ENCODE peak calls at places on chromosomes 3 and 15, in seven cellular contexts. Y is HepG2, K is K562, P is GM12878, X is GM12891, D is SK-N-SH, G is H1. M is an unnamed sample.

GRCh38 chr3:169558371-169558770 is 105.1 kb downstream of the MECOM start:
- DNase-seq in Y (no peak), K (no peak), P (no peak), X (no peak), D (no peak), G (no peak), M (no peak)

GRCh38 chr3:182172534-182172933 is 460.8 kb downstream of the SOX2 start:
- DNase-seq in Y (no peak), K (no peak), P (no peak), X (no peak), D (no peak), G (peak), M (no peak)

GRCh38 chr3:112391648-112392047 is 58.7 kb downstream of the CD200 start:
- DNase-seq in Y (no peak), K (no peak), P (no peak), X (no peak), D (no peak), G (no peak), M (no peak)

GRCh38 chr3:120767106-120767505 is 24.6 kb downstream of the GTF2E1 start:
- DNase-seq in Y (no peak), K (no peak), P (no peak), X (no peak), D (no peak), G (no peak), M (no peak)

GRCh38 chr15:65954289-65954741 is 85.0 kb downstream of the RAB11A start:
- DNase-seq in Y (no peak), K (no peak), P (no peak), X (no peak), D (peak), G (peak), M (no peak)

GRCh38 chr3:181382656-181383055 is 329.1 kb upstream of the SOX2 start:
- DNase-seq in Y (no peak), K (no peak), P (no peak), X (no peak), D (no peak), G (no peak), M (no peak)

GRCh38 chr15:60070838-60071493 is 66.9 kb downstream of the FOXB1 start:
- DNase-seq in Y (no peak), K (no peak), P (no peak), X (no peak), D (no peak), G (no peak), M (no peak)

GRCh38 chr3:160756907-160757623 is 1.0 kb downstream of the PPM1L start:
- DNase-seq in Y (no peak), K (no peak), P (no peak), X (no peak), D (peak), G (no peak), M (no peak)

GRCh38 chr15:38853608-38854007 is 289.0 kb upstream of the RASGRP1 start:
- DNase-seq in Y (no peak), K (no peak), P (no peak), X (peak), D (no peak), G (peak), M (peak)

GRCh38 chr3:20185364-20185732 is 658 bp downstream of the SGO1 start:
- DNase-seq in Y (no peak), K (no peak), P (no peak), X (no peak), D (peak), G (no peak), M (no peak)

GRCh38 chr3:155369244-155369643 is 75.8 kb upstream of the STRIT1 start:
- DNase-seq in Y (no peak), K (no peak), P (no peak), X (no peak), D (no peak), G (no peak), M (no peak)

GRCh38 chr3:56629044-56629443 is 54.0 kb downstream of the TASOR start:
- DNase-seq in Y (no peak), K (no peak), P (peak), X (no peak), D (no peak), G (no peak), M (no peak)

GRCh38 chr15:63597033-63597790 is at the start of gene FBXL22:
- DNase-seq in Y (no peak), K (no peak), P (no peak), X (no peak), D (no peak), G (no peak), M (no peak)

GRCh38 chr3:149080699-149081091 is 5.6 kb downstream of the HLTF start:
- DNase-seq in Y (no peak), K (no peak), P (no peak), X (no peak), D (no peak), G (no peak), M (no peak)

GRCh38 chr15:40310001-40310959 is 2.5 kb upstream of the PLCB2 start:
- DNase-seq in Y (peak), K (peak), P (peak), X (no peak), D (peak), G (no peak), M (no peak)

GRCh38 chr3:147358144-147358992 is 48.0 kb downstream of the ZIC4 start:
- DNase-seq in Y (no peak), K (no peak), P (no peak), X (no peak), D (no peak), G (no peak), M (no peak)

GRCh38 chr3:63096248-63097058 is 181.7 kb upstream of the SYNPR start:
- DNase-seq in Y (no peak), K (no peak), P (no peak), X (no peak), D (no peak), G (no peak), M (no peak)

GRCh38 chr3:112605285-112605684 is 35.7 kb downstream of the CCDC80 start:
- DNase-seq in Y (no peak), K (no peak), P (no peak), X (no peak), D (peak), G (no peak), M (no peak)

GRCh38 chr15:43144512-43144911 is 11.1 kb downstream of the TMEM62 start:
- DNase-seq in Y (no peak), K (no peak), P (no peak), X (no peak), D (no peak), G (no peak), M (no peak)

GRCh38 chr15:43146187-43146586 is 12.8 kb downstream of the TMEM62 start:
- DNase-seq in Y (no peak), K (no peak), P (no peak), X (no peak), D (no peak), G (no peak), M (no peak)

GRCh38 chr15:43151688-43152087 is 18.3 kb downstream of the TMEM62 start:
- DNase-seq in Y (no peak), K (no peak), P (no peak), X (no peak), D (no peak), G (no peak), M (no peak)

GRCh38 chr15:43153269-43153668 is 19.9 kb downstream of the TMEM62 start:
- DNase-seq in Y (no peak), K (no peak), P (no peak), X (no peak), D (no peak), G (no peak), M (no peak)

GRCh38 chr15:43150171-43150929 is 17.0 kb downstream of the TMEM62 start:
- DNase-seq in Y (no peak), K (peak), P (no peak), X (no peak), D (no peak), G (no peak), M (no peak)
- TF ChIP-seq TAF1 in Y (no peak), K (no peak), P (no peak), X (no peak), D (no peak), G (no peak), M (no peak)

DNA sequence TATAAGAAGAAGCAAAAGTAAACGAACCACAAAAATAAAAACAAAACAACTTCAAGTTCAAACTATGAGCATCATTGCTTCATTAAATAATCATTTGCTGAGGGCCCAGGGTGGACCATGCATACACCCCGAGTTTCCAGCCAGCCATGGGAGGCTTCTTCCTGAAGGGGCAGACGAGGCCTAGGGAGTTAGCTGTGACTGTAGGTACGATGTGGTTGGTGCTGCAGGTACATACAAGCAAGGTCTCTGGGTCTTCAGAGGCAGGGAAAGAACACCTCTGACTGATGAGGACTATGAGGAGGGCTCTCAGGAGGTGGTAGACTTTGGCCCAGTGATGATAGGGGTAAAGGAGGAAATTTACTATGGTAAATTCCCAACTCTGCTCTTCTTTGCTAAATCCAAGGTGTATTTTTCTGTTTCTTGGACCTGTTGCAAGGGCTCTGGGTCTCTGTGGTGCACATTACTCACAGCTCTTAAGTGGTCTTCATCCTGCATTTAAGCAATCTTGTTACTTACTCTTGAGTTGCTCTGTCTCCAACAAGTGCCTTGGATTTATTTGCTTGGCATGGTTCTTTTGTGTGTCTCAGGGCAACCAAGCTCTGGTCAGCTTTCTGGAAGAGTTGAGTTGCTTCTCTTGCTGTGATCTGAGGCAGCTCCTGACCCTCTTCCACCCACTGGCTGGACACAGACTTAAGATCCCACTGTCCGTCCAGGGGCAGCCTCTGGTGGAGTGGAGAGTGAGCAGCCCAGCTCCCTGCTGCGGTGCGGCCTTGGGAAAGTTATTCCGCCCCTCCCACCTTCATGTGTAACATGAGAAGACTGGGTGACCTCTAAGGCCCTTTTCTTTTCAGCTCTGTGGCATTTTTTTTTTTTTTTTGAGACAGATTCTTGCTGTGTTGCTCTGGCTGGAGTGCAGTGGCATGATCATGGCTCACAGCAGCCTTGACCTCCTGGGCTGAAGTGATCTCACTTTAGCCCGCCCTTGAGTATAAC is 56.1 kb upstream of the KIF23 start:
- DNase-seq in Y (peak), K (peak), P (no peak), X (no peak), D (no peak), G (no peak), M (no peak)
- TF ChIP-seq POLR2AphosphoS5 in Y (no peak), K (no peak), P (no peak), X (no peak), D (no peak), G (no peak), M (no peak)

GRCh38 chr15:31360158-31360561 is 33.5 kb downstream of the KLF13 start:
- DNase-seq in Y (no peak), K (no peak), P (no peak), X (no peak), D (no peak), G (no peak), M (no peak)

GRCh38 chr15:31362121-31362520 is 35.5 kb downstream of the KLF13 start:
- DNase-seq in Y (no peak), K (no peak), P (no peak), X (no peak), D (no peak), G (no peak), M (no peak)

GRCh38 chr15:31361764-31362120 is 35.1 kb downstream of the KLF13 start:
- DNase-seq in Y (no peak), K (no peak), P (no peak), X (no peak), D (peak), G (no peak), M (no peak)

GRCh38 chr15:31359722-31360111 is 33.1 kb downstream of the KLF13 start:
- DNase-seq in Y (no peak), K (no peak), P (no peak), X (no peak), D (peak), G (no peak), M (no peak)

DNA sequence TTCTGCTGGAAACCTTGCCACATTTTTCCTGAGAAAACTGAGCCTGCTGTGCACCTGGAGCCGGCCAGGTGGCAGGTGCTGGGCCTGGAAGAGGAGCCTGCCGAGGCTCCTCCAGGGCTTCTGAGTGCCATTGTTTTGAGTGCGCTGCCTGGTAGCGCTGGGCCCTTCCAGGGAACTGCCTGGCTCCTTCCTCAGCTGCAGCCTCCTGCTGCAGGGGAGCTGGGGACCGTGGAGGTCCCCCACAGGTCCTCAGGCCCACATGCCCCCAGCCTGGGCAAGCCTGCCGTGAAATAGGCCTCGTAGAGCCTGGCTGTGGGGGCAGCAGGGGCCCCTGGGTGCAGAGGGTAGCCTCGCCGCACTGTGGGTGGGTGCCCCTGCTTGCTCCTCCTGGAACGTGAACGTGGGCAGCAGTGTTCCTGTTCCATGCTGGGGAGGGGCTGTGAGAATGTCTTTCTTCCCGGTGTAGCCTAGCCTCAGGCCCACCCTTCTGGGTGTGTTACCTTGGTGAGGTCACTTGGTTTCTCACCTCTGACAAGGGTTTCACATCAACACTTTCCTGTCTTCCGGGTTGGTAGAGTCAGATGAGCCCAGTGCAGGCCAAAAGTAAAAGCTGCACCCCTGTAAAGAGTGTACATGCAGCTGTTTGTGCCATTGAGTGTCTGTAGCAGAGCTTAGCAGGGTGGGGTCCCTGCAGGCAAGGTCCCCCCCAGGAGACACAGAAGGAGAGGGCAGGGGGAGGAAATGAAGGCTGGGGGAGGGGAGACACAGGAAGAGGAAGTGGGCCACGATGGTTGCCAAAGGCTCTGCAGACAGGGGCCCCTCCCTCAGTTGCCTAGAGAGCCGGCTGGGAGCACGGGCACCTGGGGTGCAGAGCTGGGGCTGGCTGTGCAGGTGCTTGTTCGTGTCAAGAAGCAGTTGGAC is 34.5 kb downstream of the KLF13 start:
- DNase-seq in Y (no peak), K (no peak), P (no peak), X (peak), D (peak), G (no peak), M (peak)
- TF ChIP-seq TAF1 in Y (no peak), K (no peak), P (peak), X (no peak), D (no peak), G (no peak), M (no peak)

GRCh38 chr3:196643761-196644160 is 4.3 kb downstream of the NRROS start:
- DNase-seq in Y (no peak), K (no peak), P (no peak), X (no peak), D (no peak), G (no peak), M (no peak)

GRCh38 chr3:196645091-196645490 is 5.6 kb downstream of the NRROS start:
- DNase-seq in Y (no peak), K (no peak), P (no peak), X (no peak), D (no peak), G (no peak), M (no peak)

GRCh38 chr3:196640501-196640968 is 1.0 kb downstream of the NRROS start:
- DNase-seq in Y (no peak), K (no peak), P (no peak), X (no peak), D (no peak), G (no peak), M (no peak)

GRCh38 chr3:196641278-196642058 is 2.0 kb downstream of the NRROS start:
- DNase-seq in Y (no peak), K (no peak), P (no peak), X (no peak), D (no peak), G (no peak), M (no peak)

DNA sequence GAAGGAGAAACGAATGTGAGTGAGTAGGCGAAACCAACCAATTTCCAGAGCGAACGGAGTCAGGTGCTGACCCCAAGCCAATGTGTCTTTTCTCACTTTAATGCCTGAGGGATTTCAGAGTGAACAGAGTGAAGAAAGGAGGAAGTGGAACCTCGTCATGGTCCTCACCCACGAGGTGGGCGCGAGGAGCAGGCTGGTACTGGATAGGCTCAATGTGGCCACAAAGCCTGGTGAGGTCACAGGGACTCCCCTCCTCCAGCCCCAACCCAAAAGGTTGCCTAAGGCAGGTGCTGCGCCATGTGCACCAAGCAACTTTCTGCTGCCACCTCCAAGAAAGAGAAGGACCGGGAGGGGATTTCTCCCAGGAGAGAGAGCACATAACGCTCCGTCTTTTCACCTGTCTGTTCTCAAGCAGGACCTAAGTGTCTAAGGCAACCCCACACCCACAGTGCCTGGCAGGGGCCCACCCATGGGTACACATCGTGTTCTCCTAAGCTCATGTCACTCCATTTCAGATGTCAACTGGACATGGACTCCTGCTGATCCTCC is 3.8 kb downstream of the NRROS start:
- DNase-seq in Y (no peak), K (no peak), P (peak), X (peak), D (no peak), G (no peak), M (peak)
- TF ChIP-seq POLR2AphosphoS5 in Y (no peak), K (no peak), P (peak), X (peak), D (no peak), G (no peak), M (peak)

GRCh38 chr3:10530241-10530640 is 24.9 kb upstream of the ATP2B2 start:
- DNase-seq in Y (no peak), K (no peak), P (no peak), X (no peak), D (no peak), G (no peak), M (no peak)
- TF ChIP-seq TAF1 in Y (no peak), K (no peak), P (no peak), X (no peak), D (no peak), G (no peak), M (no peak)

DNA sequence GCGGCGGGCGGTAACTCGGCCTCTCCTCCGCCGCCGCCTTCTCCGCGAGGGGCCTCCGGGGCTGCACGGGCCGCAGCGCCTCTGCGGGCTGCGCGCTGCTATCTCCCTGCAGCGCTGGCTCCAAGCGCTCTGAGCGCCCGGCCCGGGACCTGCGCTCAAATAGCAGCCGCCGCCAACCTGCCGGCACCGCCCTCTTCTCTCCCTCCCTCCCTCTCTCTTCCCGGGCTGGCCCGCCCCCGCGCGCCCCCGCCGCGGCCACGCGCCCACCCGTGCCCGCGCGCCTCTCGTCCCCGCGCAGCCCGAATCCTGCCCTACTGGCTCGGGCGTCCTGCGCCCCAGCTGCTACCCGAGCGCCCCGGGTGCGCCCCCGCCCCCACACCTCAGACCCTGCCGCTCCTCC is at the start of gene CACNA2D2:
- DNase-seq in Y (no peak), K (peak), P (no peak), X (peak), D (peak), G (no peak), M (peak)
- TF ChIP-seq POLR2AphosphoS5 in Y (no peak), K (no peak), P (no peak), X (no peak), D (no peak), G (peak), M (no peak)

GRCh38 chr3:46892285-46893145 is 15.0 kb downstream of the PTH1R start:
- DNase-seq in Y (no peak), K (peak), P (no peak), X (no peak), D (peak), G (peak), M (no peak)
- TF ChIP-seq TAF1 in Y (no peak), K (no peak), P (no peak), X (no peak), D (no peak), G (peak), M (no peak)

GRCh38 chr3:37853691-37854413 is 7.8 kb upstream of the CTDSPL start:
- DNase-seq in Y (no peak), K (no peak), P (no peak), X (no peak), D (no peak), G (no peak), M (no peak)
- TF ChIP-seq POLR2AphosphoS5 in Y (no peak), K (no peak), P (no peak), X (no peak), D (no peak), G (no peak), M (no peak)

GRCh38 chr15:78811825-78812183 is 540 bp upstream of the ADAMTS7 start:
- DNase-seq in Y (no peak), K (no peak), P (no peak), X (no peak), D (no peak), G (no peak), M (no peak)
- TF ChIP-seq TAF1 in Y (no peak), K (no peak), P (no peak), X (no peak), D (no peak), G (no peak), M (no peak)

GRCh38 chr15:70017025-70017424 is 80.7 kb downstream of the TLE3 start:
- DNase-seq in Y (no peak), K (no peak), P (no peak), X (no peak), D (no peak), G (no peak), M (no peak)

GRCh38 chr15:70014311-70014707 is 83.4 kb downstream of the TLE3 start:
- DNase-seq in Y (no peak), K (no peak), P (no peak), X (no peak), D (no peak), G (no peak), M (no peak)

GRCh38 chr15:70016511-70016994 is 81.2 kb downstream of the TLE3 start:
- DNase-seq in Y (no peak), K (no peak), P (peak), X (no peak), D (no peak), G (no peak), M (no peak)

GRCh38 chr15:70013647-70014310 is 83.9 kb downstream of the TLE3 start:
- DNase-seq in Y (no peak), K (no peak), P (no peak), X (no peak), D (no peak), G (no peak), M (no peak)

GRCh38 chr15:70014860-70015490 is 82.7 kb downstream of the TLE3 start:
- DNase-seq in Y (no peak), K (no peak), P (peak), X (peak), D (no peak), G (peak), M (peak)
- TF ChIP-seq POLR2AphosphoS5 in Y (no peak), K (no peak), P (peak), X (peak), D (no peak), G (peak), M (peak)

M was measured in GM12892.